ENCODE peak calls at places on chromosomes 13 and 19, in six cellular contexts. J is AG04450, R is AG09309, M is tibial artery, Y is mesendoderm, C is suprapubic skin. F is an unnamed sample.

GRCh38 chr19:55437410-55437809 is 5.7 kb downstream of the SHISA7 start:
- DNase-seq in J (no peak), R (no peak), M (no peak), Y (peak), C (no peak), F (no peak)

GRCh38 chr13:36997716-36998427 is 1.3 kb downstream of the ALG5 start:
- DNase-seq in J (no peak), R (no peak), M (no peak), Y (no peak), C (no peak), F (no peak)

GRCh38 chr19:5074418-5074817 is 105.5 kb downstream of the KDM4B start:
- DNase-seq in J (no peak), R (no peak), M (no peak), Y (no peak), C (no peak), F (no peak)

GRCh38 chr13:77333521-77334083 is 6.7 kb upstream of the MYCBP2 start:
- DNase-seq in J (no peak), R (no peak), M (no peak), Y (no peak), C (no peak), F (no peak)

GRCh38 chr13:44050450-44051063 is 170.9 kb downstream of the LACC1 start:
- DNase-seq in J (no peak), R (no peak), M (no peak), Y (no peak), C (no peak), F (peak)

GRCh38 chr19:518292-519231 is 11.3 kb downstream of the TPGS1 start:
- DNase-seq in J (no peak), R (no peak), M (no peak), Y (peak), C (no peak), F (no peak)

GRCh38 chr19:16880884-16881554 is 7.8 kb upstream of the F2RL3 start:
- DNase-seq in J (no peak), R (no peak), M (no peak), Y (no peak), C (no peak), F (no peak)

GRCh38 chr19:49689133-49690072 is at the start of gene ADM5:
- DNase-seq in J (no peak), R (no peak), M (no peak), Y (peak), C (no peak), F (no peak)

GRCh38 chr13:39776439-39776838 is 121.0 kb downstream of the COG6 start:
- DNase-seq in J (peak), R (peak), M (no peak), Y (peak), C (no peak), F (no peak)

GRCh38 chr13:37023871-37024270 is 23.3 kb downstream of the EXOSC8 start:
- DNase-seq in J (no peak), R (no peak), M (no peak), Y (no peak), C (no peak), F (no peak)

GRCh38 chr13:66759919-66760318 is 470.2 kb downstream of the PCDH9 start:
- DNase-seq in J (no peak), R (no peak), M (no peak), Y (no peak), C (no peak), F (no peak)

GRCh38 chr19:13557756-13558398 is 51.6 kb upstream of the CACNA1A start:
- DNase-seq in J (no peak), R (no peak), M (no peak), Y (peak), C (no peak), F (no peak)

GRCh38 chr13:93875527-93875926 is 604.0 kb downstream of the DCT start:
- DNase-seq in J (peak), R (no peak), M (no peak), Y (no peak), C (no peak), F (no peak)

GRCh38 chr19:13208964-13209796 is 59.0 kb downstream of the IER2 start:
- DNase-seq in J (no peak), R (no peak), M (no peak), Y (no peak), C (no peak), F (no peak)

GRCh38 chr13:109900723-109901122 is 114.3 kb upstream of the IRS2 start:
- DNase-seq in J (no peak), R (no peak), M (no peak), Y (no peak), C (no peak), F (no peak)

DNA sequence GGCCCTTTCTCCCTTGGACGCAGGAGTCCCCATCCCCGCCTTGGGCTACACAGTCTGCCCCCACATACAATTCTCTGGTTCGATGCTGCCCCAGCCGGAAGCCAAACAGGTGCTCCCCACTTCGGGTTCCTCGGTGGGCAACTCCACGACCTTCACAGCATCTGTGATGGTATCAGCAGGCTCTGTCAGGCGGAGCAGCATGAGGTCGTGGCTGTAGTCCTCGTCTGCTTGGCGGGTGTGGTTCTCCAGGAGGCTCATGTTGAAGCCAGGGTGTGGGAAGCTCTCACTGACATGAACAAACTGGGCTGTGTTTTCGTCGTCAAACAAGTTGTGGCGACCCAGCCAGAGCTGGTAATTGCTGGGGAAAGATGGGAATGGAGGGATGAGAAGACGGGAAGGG is 3.5 kb downstream of the KLK1 start:
- DNase-seq in J (no peak), R (no peak), M (no peak), Y (no peak), C (no peak), F (no peak)
- H3K4me3 ChIP-seq in J (no peak), R (no peak), M (no peak), Y (no peak), C (peak), F (no peak)

DNA sequence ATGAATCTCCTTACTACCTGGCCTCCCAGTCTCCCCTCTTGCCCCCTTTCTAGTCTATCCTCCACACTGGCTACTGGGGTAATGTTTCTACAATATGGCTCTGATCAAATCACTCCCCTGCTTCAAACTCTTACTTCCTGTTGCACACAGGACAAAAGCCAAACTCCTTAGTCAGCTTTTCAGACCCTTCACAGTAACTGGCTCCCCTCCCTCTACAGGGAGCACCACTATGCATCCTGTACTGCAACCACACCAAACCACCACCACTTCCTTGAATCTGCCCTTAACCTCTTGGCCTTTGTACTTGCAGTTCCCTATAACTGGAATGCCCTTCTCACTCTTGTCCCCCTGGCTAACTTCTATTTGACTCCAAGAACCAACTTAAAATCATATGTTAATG is 32.2 kb downstream of the DEDD2 start:
- DNase-seq in J (no peak), R (no peak), M (no peak), Y (no peak), C (no peak), F (no peak)
- H3K4me3 ChIP-seq in J (no peak), R (no peak), M (no peak), Y (no peak), C (no peak), F (no peak)

DNA sequence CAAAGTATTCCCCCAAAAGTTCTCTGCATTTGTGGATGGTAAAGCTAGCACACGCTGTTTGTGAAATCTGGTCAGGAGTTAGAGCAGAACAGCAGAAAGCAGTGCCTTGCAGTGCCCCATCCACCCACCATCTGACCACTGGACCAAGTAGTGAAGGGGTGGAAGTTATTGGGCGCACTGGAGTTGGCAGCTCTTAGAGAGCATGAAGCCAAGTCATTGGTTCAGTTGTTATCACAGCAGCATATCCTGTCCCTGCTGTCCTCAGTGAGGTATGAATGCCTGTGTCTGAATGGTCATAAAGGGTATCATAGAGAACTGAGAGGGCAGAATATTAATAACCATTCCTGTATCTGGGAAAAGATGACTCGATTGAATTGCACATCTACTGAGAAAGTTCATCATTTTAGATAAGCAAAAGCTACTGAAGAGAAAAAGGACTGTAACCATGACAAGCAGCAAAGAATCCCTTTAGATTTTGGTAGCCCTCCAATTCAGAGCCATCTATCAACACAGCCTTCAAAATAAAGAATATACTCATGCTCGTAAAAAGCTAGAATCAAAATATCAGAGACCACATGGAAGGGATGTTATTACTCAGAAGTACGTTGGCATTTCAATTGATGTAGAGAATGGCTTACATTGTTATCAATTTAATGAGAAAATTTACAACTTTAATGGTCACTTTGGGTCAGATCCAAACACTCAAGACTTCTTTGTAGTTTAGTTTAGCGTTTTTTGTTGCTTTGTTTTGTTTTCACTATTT is 919.0 kb downstream of the EFNB2 start:
- DNase-seq in J (no peak), R (no peak), M (no peak), Y (no peak), C (no peak), F (no peak)
- H3K4me3 ChIP-seq in J (no peak), R (no peak), M (no peak), Y (no peak), C (no peak), F (no peak)

DNA sequence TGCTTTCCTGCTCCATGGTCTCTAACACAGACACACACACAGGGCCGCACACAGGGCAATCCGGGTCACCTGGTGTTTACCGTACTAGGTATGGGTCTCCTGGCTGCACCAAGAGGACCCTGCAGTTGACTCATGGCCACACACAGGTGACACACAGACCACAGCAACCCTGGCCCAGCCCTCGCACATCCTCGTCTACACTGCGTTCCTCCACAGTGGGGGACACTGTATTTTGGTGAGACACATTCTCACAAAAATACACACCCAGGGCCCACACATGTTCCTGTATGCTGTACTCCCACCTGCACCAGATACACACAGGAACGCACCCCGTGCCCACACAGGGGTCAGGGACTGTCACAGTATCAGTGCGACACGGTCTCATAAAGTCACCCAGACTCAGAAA is 12.8 kb downstream of the PDE4A start:
- DNase-seq in J (no peak), R (no peak), M (no peak), Y (no peak), C (no peak), F (no peak)
- H3K4me3 ChIP-seq in J (no peak), R (no peak), M (no peak), Y (no peak), C (no peak), F (no peak)

DNA sequence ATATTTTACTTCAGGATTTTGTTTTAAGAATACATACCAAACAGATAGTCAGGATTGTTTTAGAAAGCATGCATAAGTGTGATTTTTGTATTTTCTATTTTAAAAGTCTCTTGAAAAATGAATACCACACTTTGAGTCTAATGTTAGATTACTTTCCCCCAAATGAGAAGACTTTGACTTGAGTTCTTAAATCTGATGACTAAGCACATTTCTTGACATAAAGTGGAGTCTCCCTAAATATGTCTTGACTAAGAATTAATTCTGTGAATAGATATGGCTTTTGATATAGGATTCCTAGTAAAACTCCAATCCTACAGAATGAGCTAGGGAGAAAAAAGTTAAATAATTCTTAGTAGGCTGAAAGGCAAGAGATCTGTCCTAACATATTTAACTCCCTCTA is 624.2 kb upstream of the SPRY2 start:
- DNase-seq in J (no peak), R (no peak), M (no peak), Y (no peak), C (no peak), F (no peak)
- H3K4me3 ChIP-seq in J (no peak), R (no peak), M (no peak), Y (no peak), C (no peak), F (no peak)

DNA sequence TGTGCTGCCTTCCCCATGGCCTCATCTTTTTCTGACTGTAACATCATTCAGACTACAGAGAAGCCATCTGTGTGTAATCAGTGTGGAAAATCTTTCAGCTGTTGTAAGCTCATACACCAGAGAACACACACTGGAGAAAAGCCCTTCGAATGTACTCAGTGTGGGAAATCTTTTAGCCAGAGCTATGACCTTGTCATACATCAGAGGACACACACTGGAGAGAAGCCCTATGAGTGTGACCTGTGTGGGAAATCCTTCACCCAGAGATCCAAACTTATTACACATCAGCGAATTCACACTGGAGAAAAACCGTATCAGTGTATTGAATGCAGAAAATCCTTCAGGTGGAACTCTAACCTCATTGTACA is 17.2 kb upstream of the ZNF8 start:
- DNase-seq in J (no peak), R (no peak), M (no peak), Y (peak), C (no peak), F (no peak)
- H3K4me3 ChIP-seq in J (no peak), R (no peak), M (no peak), Y (peak), C (no peak), F (no peak)

GRCh38 chr13:51768378-51768921 is 35.5 kb downstream of the DHRS12 start:
- DNase-seq in J (no peak), R (no peak), M (no peak), Y (peak), C (no peak), F (no peak)

GRCh38 chr13:51767100-51767499 is 36.9 kb downstream of the DHRS12 start:
- DNase-seq in J (no peak), R (no peak), M (no peak), Y (peak), C (no peak), F (no peak)

GRCh38 chr13:51763486-51763885 is 40.5 kb downstream of the DHRS12 start:
- DNase-seq in J (no peak), R (no peak), M (no peak), Y (no peak), C (no peak), F (no peak)

GRCh38 chr13:51764184-51765141 is 39.5 kb downstream of the DHRS12 start:
- DNase-seq in J (peak), R (peak), M (peak), Y (no peak), C (peak), F (peak)

DNA sequence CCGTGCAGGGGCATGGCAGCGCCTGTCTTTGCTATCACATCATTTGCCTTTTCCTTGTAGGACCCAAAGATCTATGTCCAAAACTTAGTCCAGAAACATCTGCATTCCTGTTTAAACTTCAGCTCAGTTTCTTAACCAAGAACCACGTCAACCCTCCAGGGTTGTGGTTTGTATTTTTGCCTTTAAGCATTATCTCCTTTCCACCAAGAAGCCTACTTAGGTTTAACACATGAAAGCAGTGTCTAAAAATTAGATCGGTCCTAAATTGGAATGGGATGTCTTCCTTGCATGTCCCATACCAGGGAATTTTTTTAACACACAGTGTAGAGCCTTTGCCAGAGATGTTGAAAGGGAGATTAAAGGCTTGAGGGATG is 38.8 kb downstream of the DHRS12 start:
- DNase-seq in J (no peak), R (no peak), M (no peak), Y (no peak), C (no peak), F (no peak)
- H3K4me3 ChIP-seq in J (peak), R (no peak), M (no peak), Y (no peak), C (no peak), F (no peak)

F was measured in tibial nerve.